ENCODE peak calls at places on chromosomes 12 and 14, in seven cellular contexts. T, N, F, X, U, K and Z are unnamed samples.

GRCh38 chr14:71586131-71586893 is 345.9 kb upstream of the RGS6 start:
- DNase-seq in T (peak; percentile 20), F (no peak), U (no peak), N (no peak), K (no peak), X (no peak), Z (no peak)

GRCh38 chr12:115597157-115597712 is 680.3 kb downstream of the MED13L start:
- DNase-seq in F (peak; percentile 9), N (peak; percentile 16), U (no peak), T (no peak), X (no peak), K (peak; percentile 10), Z (no peak)

GRCh38 chr14:37970696-37971095 is 237.0 kb upstream of the SSTR1 start:
- DNase-seq in F (no peak), N (no peak), T (no peak), K (no peak), X (no peak), U (no peak), Z (no peak)

GRCh38 chr12:64669270-64669842 is 59.1 kb downstream of the RASSF3 start:
- DNase-seq in N (no peak), K (peak; percentile 49), T (peak; percentile 47), U (peak; percentile 73), X (no peak), F (peak; percentile 66), Z (no peak)

GRCh38 chr12:6827982-6828670 is at the start of gene P3H3:
- DNase-seq in T (peak; percentile 84), N (no peak), F (peak; percentile 47), U (no peak), X (no peak), K (peak; percentile 23), Z (peak; percentile 76)

GRCh38 chr14:104895786-104896642 is 28.7 kb upstream of the PLD4 start:
- DNase-seq in N (no peak), K (no peak), U (no peak), T (peak; percentile 61), X (no peak), F (no peak), Z (peak; percentile 46)

GRCh38 chr12:54956322-54956721 is 28.2 kb downstream of the TESPA1 start:
- DNase-seq in U (no peak), F (no peak), T (no peak), X (no peak), K (no peak), N (no peak), Z (no peak)

GRCh38 chr12:2288001-2288400 is 235.2 kb downstream of the CACNA1C start:
- DNase-seq in N (no peak), T (no peak), U (no peak), K (no peak), X (no peak), F (no peak), Z (no peak)

GRCh38 chr14:60303745-60304144 is 54.7 kb downstream of the PPM1A start:
- DNase-seq in N (no peak), X (no peak), K (no peak), T (no peak), F (no peak), U (no peak), Z (no peak)

GRCh38 chr12:127745466-127746220 is 521.3 kb upstream of the TMEM132C start:
- DNase-seq in K (no peak), F (no peak), N (no peak), U (no peak), T (no peak), X (no peak), Z (no peak)

GRCh38 chr12:132622437-132623071 is 4.0 kb downstream of the P2RX2 start:
- DNase-seq in X (no peak), N (no peak), U (no peak), F (peak; percentile 43), T (no peak), K (no peak), Z (no peak)

GRCh38 chr14:102182901-102183619 is 43.4 kb downstream of the WDR20 start:
- DNase-seq in N (no peak), U (no peak), T (no peak), F (no peak), K (no peak), X (no peak), Z (no peak)

GRCh38 chr12:71174825-71175224 is 17.0 kb upstream of the TSPAN8 start:
- DNase-seq in K (no peak), F (no peak), U (no peak), N (no peak), X (no peak), T (no peak), Z (no peak)

GRCh38 chr12:22088886-22089285 is 42.9 kb downstream of the CMAS start:
- DNase-seq in U (no peak), T (no peak), N (no peak), X (no peak), K (no peak), F (no peak), Z (no peak)

GRCh38 chr12:48744251-48745008 is 27.9 kb upstream of the CCNT1 start:
- DNase-seq in K (no peak), T (no peak), U (no peak), X (no peak), N (no peak), F (no peak), Z (no peak)

GRCh38 chr12:47943492-47944359 is 19.7 kb upstream of the TMEM106C start:
- DNase-seq in T (peak; percentile 42), X (no peak), U (no peak), K (peak; percentile 19), N (peak; percentile 16), F (no peak), Z (no peak)

GRCh38 chr14:103593577-103593976 is 30.8 kb downstream of the COA8 start:
- DNase-seq in K (no peak), X (no peak), U (peak; percentile 62), N (no peak), T (no peak), F (no peak), Z (no peak)

GRCh38 chr14:91390165-91390778 is 27.3 kb downstream of the CCDC88C start:
- DNase-seq in K (no peak), U (no peak), N (no peak), F (no peak), T (no peak), X (no peak), Z (no peak)

GRCh38 chr12:132506730-132507538 is 17.0 kb downstream of the FBRSL1 start:
- DNase-seq in K (no peak), N (no peak), F (peak; percentile 56), U (no peak), X (no peak), T (peak; percentile 74), Z (no peak)

GRCh38 chr12:11707535-11707934 is 58.1 kb downstream of the ETV6 start:
- DNase-seq in N (no peak), T (peak; percentile 69), X (no peak), F (no peak), K (no peak), U (no peak), Z (no peak)

GRCh38 chr12:117192057-117192456 is 1.8 kb upstream of the FBXO21 start:
- DNase-seq in N (no peak), F (peak; percentile 14), K (no peak), X (no peak), U (no peak), T (no peak), Z (no peak)

GRCh38 chr14:58272589-58273372 is 25.6 kb upstream of the ARID4A start:
- DNase-seq in X (no peak), K (peak; percentile 98), T (no peak), U (no peak), N (no peak), F (peak; percentile 20), Z (no peak)

GRCh38 chr14:59576332-59577294 is at the start of gene CCDC175:
- DNase-seq in N (peak; percentile 60), U (peak; percentile 7), F (peak; percentile 86), T (peak; percentile 89), K (peak; percentile 66), X (peak; percentile 7), Z (peak; percentile 83)

GRCh38 chr12:49955899-49956662 is 5.5 kb downstream of the AQP2 start:
- DNase-seq in N (no peak), F (no peak), U (no peak), X (no peak), T (no peak), K (no peak), Z (no peak)

GRCh38 chr12:131980263-131980662 is 30.5 kb downstream of the EP400 start:
- DNase-seq in F (no peak), U (no peak), T (no peak), K (no peak), X (no peak), N (no peak), Z (no peak)

GRCh38 chr12:70920251-70920851 is at the start of gene PTPRR:
- DNase-seq in K (no peak), U (no peak), T (peak; percentile 76), X (no peak), F (no peak), N (no peak), Z (peak; percentile 69)

GRCh38 chr12:107704056-107704455 is 18.5 kb downstream of the PWP1 start:
- DNase-seq in U (no peak), K (no peak), X (no peak), T (no peak), N (no peak), F (no peak), Z (no peak)

GRCh38 chr12:79886917-79887519 is 47.9 kb downstream of the PPP1R12A start:
- DNase-seq in N (peak; percentile 41), U (peak; percentile 23), F (peak; percentile 55), K (peak; percentile 54), T (peak; percentile 6), X (peak; percentile 45), Z (no peak)

GRCh38 chr12:84661732-84662326 is 250.8 kb downstream of the SLC6A15 start:
- DNase-seq in N (no peak), U (no peak), F (no peak), T (no peak), X (no peak), K (no peak), Z (no peak)

GRCh38 chr12:93824514-93825500 is 147.6 kb downstream of the CRADD start:
- DNase-seq in K (no peak), T (no peak), F (no peak), U (no peak), N (no peak), X (no peak), Z (peak; percentile 36)
- TF ChIP-seq SIN3A in K (no peak), T (no peak), F (no peak), U (no peak), N (no peak), X (no peak), Z (no peak)

DNA sequence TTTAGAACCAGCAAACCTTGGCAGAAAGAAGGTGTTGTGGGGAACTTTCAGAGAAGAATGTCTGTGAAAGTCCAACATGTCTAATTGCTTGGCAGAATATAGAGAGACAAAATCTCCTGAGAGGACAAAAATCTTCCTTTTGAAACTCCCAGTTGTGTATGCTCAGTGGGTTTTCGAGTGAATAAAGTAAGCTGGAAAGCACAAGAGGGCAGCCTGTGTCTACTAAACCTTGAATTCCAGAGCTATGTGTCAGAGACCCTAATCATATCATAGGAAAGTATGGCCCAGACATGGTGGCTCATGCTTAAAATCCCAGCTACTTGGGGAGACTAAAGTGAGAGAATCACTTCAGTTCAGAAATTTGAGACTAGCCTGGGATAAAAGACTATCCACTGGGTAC is 661.2 kb downstream of the SLC16A7 start:
- DNase-seq in T (no peak), F (peak; percentile 18), K (peak; percentile 17), N (peak; percentile 24), X (peak; percentile 43), U (no peak), Z (no peak)
- TF ChIP-seq CTCF in T (peak; percentile 30), F (peak; percentile 17), K (peak; percentile 50), N (peak; percentile 6), X (peak; percentile 30), U (no peak), Z (no peak)

GRCh38 chr12:73124480-73124879 is 852.3 kb downstream of the TRHDE start:
- DNase-seq in T (no peak), F (no peak), K (no peak), U (no peak), X (no peak), N (no peak), Z (no peak)
- TF ChIP-seq SIN3A in T (no peak), F (no peak), K (no peak), U (no peak), X (no peak), N (no peak), Z (no peak)

GRCh38 chr14:106129274-106129673 is 602.9 kb downstream of the TMEM121 start:
- DNase-seq in U (no peak), X (no peak), F (no peak), K (no peak), T (no peak), N (no peak), Z (no peak)
- TF ChIP-seq CTCF in U (peak; percentile 42), X (peak; percentile 12), F (no peak), K (peak; percentile 29), T (no peak), N (no peak), Z (no peak)